ENCODE peak calls at places on chromosomes 4 and X, in four cellular contexts. One of them, this sample, is unnamed.

GRCh38 chrX:13825178-13825762 is 8.4 kb upstream of the GPM6B start:
- DNase-seq in IMR-90: no peak
- DNase-seq in H9: no peak
- DNase-seq in H1: no peak
- DNase-seq in this sample: no peak

GRCh38 chrX:81202989-81203388 is 1.1 kb downstream of the SH3BGRL start:
- DNase-seq in IMR-90: no peak
- DNase-seq in H9: no peak
- DNase-seq in H1: no peak
- DNase-seq in this sample: no peak

GRCh38 chr4:187417761-187418160 is 577.8 kb upstream of the ZFP42 start:
- DNase-seq in IMR-90: no peak
- DNase-seq in H9: no peak
- DNase-seq in H1: no peak
- DNase-seq in this sample: no peak

GRCh38 chr4:91087743-91088142 is 960.5 kb downstream of the CCSER1 start:
- DNase-seq in IMR-90: no peak
- DNase-seq in H9: no peak
- DNase-seq in H1: no peak
- DNase-seq in this sample: no peak

GRCh38 chrX:147838465-147839131 is 73.1 kb upstream of the FMR1 start:
- DNase-seq in IMR-90: no peak
- DNase-seq in H9: no peak
- DNase-seq in H1: no peak
- DNase-seq in this sample: no peak

GRCh38 chrX:47649781-47650163 is 591 bp downstream of the ELK1 start:
- DNase-seq in IMR-90: no peak
- DNase-seq in H9: no peak
- DNase-seq in H1: no peak
- DNase-seq in this sample: no peak

GRCh38 chr4:55608591-55608990 is 16.5 kb upstream of the PDCL2 start:
- DNase-seq in IMR-90: no peak
- DNase-seq in H9: no peak
- DNase-seq in H1: no peak
- DNase-seq in this sample: no peak

GRCh38 chr4:187491959-187492358 is 503.6 kb upstream of the ZFP42 start:
- DNase-seq in IMR-90: peak; percentile 6
- DNase-seq in H9: no peak
- DNase-seq in H1: no peak
- DNase-seq in this sample: no peak

GRCh38 chr4:85677286-85677685 is 202.3 kb downstream of the ARHGAP24 start:
- DNase-seq in IMR-90: no peak
- DNase-seq in H9: no peak
- DNase-seq in H1: no peak
- DNase-seq in this sample: no peak

GRCh38 chr4:107034982-107035710 is 967 bp downstream of the DKK2 start:
- DNase-seq in IMR-90: peak; percentile 3
- DNase-seq in H9: peak; percentile 61
- DNase-seq in H1: no peak
- DNase-seq in this sample: peak; percentile 47

GRCh38 chrX:112935029-112935428 is 94.4 kb upstream of the AMOT start:
- DNase-seq in IMR-90: no peak
- DNase-seq in H9: no peak
- DNase-seq in H1: no peak
- DNase-seq in this sample: no peak

GRCh38 chrX:112931478-112931877 is 90.8 kb upstream of the AMOT start:
- DNase-seq in IMR-90: no peak
- DNase-seq in H9: no peak
- DNase-seq in H1: no peak
- DNase-seq in this sample: no peak

GRCh38 chrX:112931900-112932299 is 91.3 kb upstream of the AMOT start:
- DNase-seq in IMR-90: no peak
- DNase-seq in H9: no peak
- DNase-seq in H1: no peak
- DNase-seq in this sample: no peak
- H3K23ac ChIP-seq in IMR-90: no peak overlapping the region
- H3K23ac ChIP-seq in H9: no peak overlapping the region
- H3K23ac ChIP-seq in H1: no peak overlapping the region
- H3K23ac ChIP-seq in this sample: no peak overlapping the region

DNA sequence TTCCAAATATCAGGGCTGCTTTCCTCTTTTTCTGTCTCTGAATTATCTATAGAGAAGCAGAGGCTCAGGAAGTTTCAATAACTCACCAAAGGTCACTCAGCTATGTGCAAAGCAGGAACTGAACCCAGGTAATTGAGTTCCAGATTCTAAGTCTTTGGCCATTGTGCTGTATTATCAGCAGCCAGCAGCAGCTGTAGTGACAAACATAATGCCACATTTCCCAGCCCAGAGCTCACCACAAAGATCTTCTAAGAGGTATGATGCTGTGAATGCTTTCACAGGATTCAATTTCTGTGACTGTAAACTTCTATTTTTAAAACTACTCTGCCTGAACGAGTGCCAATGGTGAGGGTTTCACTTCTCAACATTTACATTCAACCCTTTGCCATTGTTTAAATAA is 56.4 kb downstream of the SPOCK3 start:
- DNase-seq in IMR-90: no peak
- DNase-seq in H9: no peak
- DNase-seq in H1: no peak
- DNase-seq in this sample: no peak
- H3K23ac ChIP-seq in IMR-90: no peak overlapping the region
- H3K23ac ChIP-seq in H9: no peak overlapping the region
- H3K23ac ChIP-seq in H1: no peak overlapping the region
- H3K23ac ChIP-seq in this sample: no peak overlapping the region

DNA sequence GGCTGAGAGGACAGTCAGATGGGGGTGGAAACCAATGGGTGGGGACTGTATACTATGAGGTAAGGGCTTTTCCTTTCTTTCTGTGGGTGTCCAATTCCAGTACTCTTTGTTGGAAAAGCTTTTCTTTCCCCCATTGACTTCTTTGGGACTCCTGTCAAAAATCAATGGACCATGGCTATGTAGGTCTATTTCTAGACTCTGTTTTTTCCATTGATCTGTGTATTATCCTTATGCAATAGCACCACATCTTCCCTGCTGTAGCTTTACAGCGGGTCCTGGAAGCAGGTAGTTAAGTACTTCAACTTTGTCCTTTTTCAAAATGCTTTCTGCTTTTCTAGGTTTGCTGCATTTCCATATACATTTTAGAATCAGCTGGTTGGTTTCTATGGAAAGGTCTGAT is 11.8 kb upstream of the CPLX1 start:
- DNase-seq in IMR-90: no peak
- DNase-seq in H9: no peak
- DNase-seq in H1: no peak
- DNase-seq in this sample: no peak
- H3K23ac ChIP-seq in IMR-90: no peak overlapping the region
- H3K23ac ChIP-seq in H9: no peak overlapping the region
- H3K23ac ChIP-seq in H1: no peak overlapping the region
- H3K23ac ChIP-seq in this sample: no peak overlapping the region

DNA sequence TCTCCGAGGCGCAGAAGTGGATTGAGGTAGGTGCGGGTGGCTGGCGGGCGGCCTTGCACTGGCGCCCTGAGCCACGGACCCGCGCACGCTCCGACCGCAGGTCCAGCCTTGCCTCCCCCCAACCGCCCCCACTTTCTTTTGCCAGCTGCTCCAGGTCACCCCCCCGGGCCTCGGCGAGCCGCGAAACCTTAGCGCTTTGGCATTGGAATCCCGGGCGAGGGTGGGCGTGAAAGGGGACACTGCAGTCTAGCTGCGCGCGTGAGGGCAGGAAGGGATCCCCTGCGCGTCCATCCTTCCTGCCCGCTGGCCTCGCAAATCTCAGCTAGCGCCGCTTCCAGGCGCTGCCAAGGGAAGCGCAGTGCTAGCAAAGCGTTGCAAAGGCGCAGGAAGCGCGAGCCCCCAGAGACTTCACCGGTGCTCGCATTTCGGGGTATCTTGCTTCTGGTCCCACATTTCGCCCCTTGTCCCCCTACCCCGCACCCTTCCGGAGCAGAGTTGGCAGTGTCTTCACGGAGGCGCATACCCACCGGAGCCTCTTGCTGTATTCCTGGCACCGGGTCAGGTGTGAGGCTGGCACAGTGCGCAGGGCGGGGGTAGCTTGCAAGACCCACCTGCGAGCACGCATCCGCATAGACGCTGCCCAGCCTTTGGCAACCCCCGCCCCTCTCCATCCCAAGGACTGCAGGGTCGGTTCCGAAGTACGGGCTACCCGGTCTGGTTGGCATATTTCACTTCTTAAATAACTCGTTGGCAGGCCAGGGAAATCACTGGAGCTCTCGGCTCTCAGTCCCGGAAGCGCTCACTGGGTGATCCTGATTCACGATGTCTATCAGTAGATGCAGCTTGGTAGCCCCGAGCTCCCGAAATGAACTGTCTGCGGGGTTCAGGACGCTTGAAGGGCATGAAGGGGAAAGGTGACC is 104.4 kb downstream of the UCHL1 start:
- DNase-seq in IMR-90: no peak
- DNase-seq in H9: peak; percentile 55
- DNase-seq in H1: peak; percentile 73
- DNase-seq in this sample: no peak
- H3K23ac ChIP-seq in IMR-90: peak overlapping the region; percentile 59
- H3K23ac ChIP-seq in H9: no peak overlapping the region
- H3K23ac ChIP-seq in H1: no peak overlapping the region
- H3K23ac ChIP-seq in this sample: peak overlapping the region; percentile 38

GRCh38 chr4:4858527-4858926 is 938 bp upstream of the MSX1 start:
- DNase-seq in IMR-90: no peak
- DNase-seq in H9: no peak
- DNase-seq in H1: no peak
- DNase-seq in this sample: no peak

GRCh38 chr4:4860381-4860802 is 927 bp downstream of the MSX1 start:
- DNase-seq in IMR-90: peak; percentile 35
- DNase-seq in H9: no peak
- DNase-seq in H1: peak; percentile 58
- DNase-seq in this sample: no peak

GRCh38 chr4:4859799-4860380 is 425 bp downstream of the MSX1 start:
- DNase-seq in IMR-90: no peak
- DNase-seq in H9: no peak
- DNase-seq in H1: no peak
- DNase-seq in this sample: no peak

GRCh38 chr4:4857809-4858508 is 1.5 kb upstream of the MSX1 start:
- DNase-seq in IMR-90: no peak
- DNase-seq in H9: no peak
- DNase-seq in H1: no peak
- DNase-seq in this sample: no peak

DNA sequence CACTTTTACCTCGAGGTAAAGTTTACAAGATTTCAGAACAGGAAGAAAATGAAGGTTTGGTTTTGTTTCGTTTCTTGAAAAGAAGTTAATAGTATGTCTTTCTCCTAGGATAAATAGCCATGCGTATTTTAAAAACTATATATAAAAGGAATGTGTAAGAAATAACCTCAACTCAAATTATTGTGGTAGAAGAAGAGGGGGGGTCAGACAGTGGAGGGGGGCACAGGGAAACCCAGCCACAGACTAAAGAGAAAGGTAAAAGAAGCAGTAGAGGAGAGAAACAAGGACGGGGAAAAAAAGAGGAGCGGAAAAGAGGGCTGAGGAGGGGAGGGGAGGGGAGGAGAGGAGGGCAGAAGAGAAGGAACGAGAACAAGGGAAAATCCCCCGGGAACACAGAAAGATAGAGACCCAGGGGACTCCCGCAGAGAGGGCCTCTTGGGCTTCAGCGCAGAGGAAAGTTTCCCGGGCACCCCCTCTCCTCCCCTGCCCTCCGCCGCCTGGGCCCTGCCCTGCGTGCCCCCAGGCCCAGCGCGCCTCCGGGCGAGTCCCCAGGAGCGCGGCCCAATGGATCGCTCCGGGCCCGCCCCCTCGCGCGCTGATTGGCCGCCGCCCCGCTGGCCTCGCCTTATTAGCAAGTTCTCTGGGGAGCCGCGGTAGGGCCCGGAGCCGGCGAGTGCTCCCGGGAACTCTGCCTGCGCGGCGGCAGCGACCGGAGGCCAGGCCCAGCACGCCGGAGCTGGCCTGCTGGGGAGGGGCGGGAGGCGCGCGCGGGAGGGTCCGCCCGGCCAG is at the start of gene MSX1:
- DNase-seq in IMR-90: peak; percentile 75
- DNase-seq in H9: peak; percentile 96
- DNase-seq in H1: peak; percentile 92
- DNase-seq in this sample: peak; percentile 89
- H3K23ac ChIP-seq in IMR-90: peak within 1 kb of the TSS; percentile 26
- H3K23ac ChIP-seq in H9: no peak within 1 kb of the TSS
- H3K23ac ChIP-seq in H1: no peak within 1 kb of the TSS
- H3K23ac ChIP-seq in this sample: no peak within 1 kb of the TSS

This sample was measured in neuronal stem cell.